ENCODE peak calls at places on chromosomes 2 and 18, in four cellular contexts. F is activated CD4-positive, CD25-positive, alpha-beta regulatory T cell; P is GM12865; S is activated CD4-positive, alpha-beta T cell treated with anti-CD3 and anti-CD28 coated beads, Interleukin-2, amount 50 U/mL, for 1 hour. X is an unnamed sample.

GRCh38 chr2:8714283-8714682 is 32.4 kb downstream of the ID2 start:
- DNase-seq in F (no peak), P (no peak), S (no peak), X (no peak)

GRCh38 chr2:57536535-57537231 is 509.9 kb upstream of the VRK2 start:
- DNase-seq in F (no peak), P (no peak), S (no peak), X (no peak)

GRCh38 chr2:1494906-1495305 is 81.6 kb downstream of the TPO start:
- DNase-seq in F (no peak), P (no peak), S (no peak), X (no peak)

GRCh38 chr2:119264781-119265692 is 41.4 kb downstream of the STEAP3 start:
- DNase-seq in F (no peak), P (peak), S (peak), X (peak)

GRCh38 chr2:120177011-120177621 is 46.1 kb downstream of the TMEM185B start:
- DNase-seq in F (peak), P (peak), S (peak), X (no peak)

GRCh38 chr2:235698504-235698903 is 204.7 kb downstream of the AGAP1 start:
- DNase-seq in F (no peak), P (no peak), S (no peak), X (no peak)

GRCh38 chr2:239177908-239178307 is 222.9 kb downstream of the HDAC4 start:
- DNase-seq in F (no peak), P (no peak), S (no peak), X (no peak)

GRCh38 chr2:190304404-190304803 is 15.2 kb downstream of the HIBCH start:
- DNase-seq in F (no peak), P (peak), S (no peak), X (no peak)

GRCh38 chr2:239928457-239929350 is 96.4 kb downstream of the NDUFA10 start:
- DNase-seq in F (no peak), P (no peak), S (no peak), X (peak)

GRCh38 chr18:29226201-29226600 is 1049.3 kb upstream of the CDH2 start:
- DNase-seq in F (no peak), P (no peak), S (no peak), X (no peak)

GRCh38 chr2:47389692-47390091 is 13.3 kb upstream of the MSH2 start:
- DNase-seq in F (no peak), P (no peak), S (no peak), X (no peak)

GRCh38 chr2:653645-654425 is 23.4 kb downstream of the TMEM18 start:
- DNase-seq in F (no peak), P (no peak), S (no peak), X (no peak)

GRCh38 chr2:8496079-8496478 is 185.8 kb upstream of the ID2 start:
- DNase-seq in F (no peak), P (no peak), S (no peak), X (no peak)

GRCh38 chr2:220521591-220521990 is 894.2 kb downstream of the SLC4A3 start:
- DNase-seq in F (no peak), P (no peak), S (no peak), X (no peak)

GRCh38 chr2:200624660-200625059 is 38.8 kb downstream of the AOX1 start:
- DNase-seq in F (no peak), P (no peak), S (no peak), X (peak)

GRCh38 chr2:109210431-109211200 is 81.6 kb downstream of the SH3RF3 start:
- DNase-seq in F (no peak), P (no peak), S (no peak), X (peak)

GRCh38 chr18:51196811-51197660 is 445 bp downstream of the MEX3C start:
- DNase-seq in F (peak), P (peak), S (peak), X (peak)

GRCh38 chr2:240296104-240296406 is 139.4 kb upstream of the GPC1 start:
- DNase-seq in F (no peak), P (no peak), S (no peak), X (no peak)

GRCh38 chr2:147531299-147531698 is 313.5 kb upstream of the ACVR2A start:
- DNase-seq in F (no peak), P (no peak), S (no peak), X (no peak)

GRCh38 chr2:233267516-233268245 is 16.2 kb downstream of the ATG16L1 start:
- DNase-seq in F (peak), P (peak), S (peak), X (no peak)

GRCh38 chr2:190627881-190628412 is 20.9 kb upstream of the NAB1 start:
- DNase-seq in F (no peak), P (peak), S (peak), X (peak)

GRCh38 chr2:72915907-72916742 is 1.2 kb upstream of the EMX1 start:
- DNase-seq in F (no peak), P (peak), S (peak), X (peak)

GRCh38 chr18:68985172-68985820 is 187.4 kb downstream of the CCDC102B start:
- DNase-seq in F (no peak), P (peak), S (no peak), X (no peak)

GRCh38 chr2:15808980-15809379 is 131.4 kb upstream of the MYCN start:
- DNase-seq in F (no peak), P (no peak), S (no peak), X (no peak)

GRCh38 chr18:6627621-6628020 is 101.9 kb upstream of the ARHGAP28 start:
- DNase-seq in F (no peak), P (no peak), S (no peak), X (peak)

GRCh38 chr2:103464831-103465230 is 703.0 kb downstream of the TMEM182 start:
- DNase-seq in F (no peak), P (no peak), S (no peak), X (no peak)

GRCh38 chr2:234973008-234973407 is 21.2 kb downstream of the SH3BP4 start:
- DNase-seq in F (no peak), P (no peak), S (no peak), X (peak)

GRCh38 chr2:70044290-70045040 is 42.8 kb upstream of the PCBP1 start:
- DNase-seq in F (no peak), P (no peak), S (no peak), X (no peak)

GRCh38 chr2:56191617-56192016 is 7.8 kb downstream of the CCDC85A start:
- DNase-seq in F (no peak), P (peak), S (no peak), X (peak)

GRCh38 chr18:10989486-10989885 is 159.9 kb downstream of the PIEZO2 start:
- DNase-seq in F (no peak), P (no peak), S (no peak), X (no peak)

GRCh38 chr2:232955856-232956255 is 57.2 kb downstream of the NGEF start:
- DNase-seq in F (no peak), P (peak), S (no peak), X (no peak)

GRCh38 chr2:221549143-221549542 is 23.0 kb downstream of the EPHA4 start:
- DNase-seq in F (no peak), P (peak), S (no peak), X (no peak)

GRCh38 chr2:39730685-39731302 is 48.3 kb downstream of the THUMPD2 start:
- DNase-seq in F (no peak), P (peak), S (no peak), X (peak)

GRCh38 chr2:104658840-104659591 is 194.9 kb upstream of the POU3F3 start:
- DNase-seq in F (no peak), P (no peak), S (no peak), X (no peak)

GRCh38 chr2:24228470-24228869 is 53.6 kb downstream of the FAM228A start:
- DNase-seq in F (no peak), P (no peak), S (no peak), X (no peak)

GRCh38 chr18:13500227-13500865 is 226.0 kb downstream of the FAM210A start:
- DNase-seq in F (no peak), P (no peak), S (no peak), X (peak)

GRCh38 chr18:22710628-22711380 is 222.3 kb upstream of the RBBP8 start:
- DNase-seq in F (no peak), P (no peak), S (no peak), X (peak)

GRCh38 chr2:237039301-237039906 is 46.3 kb upstream of the COPS8 start:
- DNase-seq in F (no peak), P (no peak), S (no peak), X (no peak)

GRCh38 chr18:78980777-78981651 is 1.4 kb downstream of the SALL3 start:
- DNase-seq in F (no peak), P (no peak), S (no peak), X (no peak)